ENCODE peak calls at places on chromosomes 3 and 15, in six cellular contexts. L is neuronal stem cell, F is H1, C is IMR-90, G is mesendoderm, Q is mesenchymal stem cell. B is an unnamed sample.

GRCh38 chr15:76823903-76824302 is 81.2 kb downstream of the SCAPER start:
- DNase-seq in L (no peak), F (no peak), C (peak; percentile 53), G (no peak), Q (no peak), B (no peak)

GRCh38 chr15:65804252-65804931 is 12.3 kb upstream of the DENND4A start:
- DNase-seq in L (no peak), F (no peak), C (peak; percentile 63), G (no peak), Q (peak; percentile 88), B (no peak)

GRCh38 chr3:15300318-15301078 is 31.9 kb downstream of the SH3BP5 start:
- DNase-seq in L (no peak), F (no peak), C (peak; percentile 74), G (peak; percentile 51), Q (peak; percentile 71), B (no peak)

GRCh38 chr15:74414081-74414580 is 19.6 kb downstream of the SEMA7A start:
- DNase-seq in L (no peak), F (no peak), C (no peak), G (no peak), Q (no peak), B (no peak)

GRCh38 chr15:100972975-100973350 is 53.8 kb downstream of the LRRK1 start:
- DNase-seq in L (no peak), F (no peak), C (no peak), G (peak; percentile 8), Q (no peak), B (no peak)

GRCh38 chr3:32421991-32422859 is 30.6 kb downstream of the CMTM7 start:
- DNase-seq in L (no peak), F (no peak), C (peak; percentile 73), G (no peak), Q (peak; percentile 36), B (no peak)

GRCh38 chr3:173221010-173221409 is 80.0 kb upstream of the SPATA16 start:
- DNase-seq in L (no peak), F (no peak), C (no peak), G (peak; percentile 58), Q (peak; percentile 1), B (no peak)

GRCh38 chr3:68088216-68088615 is 433.8 kb upstream of the SUCLG2 start:
- DNase-seq in L (no peak), F (no peak), C (no peak), G (no peak), Q (no peak), B (no peak)

GRCh38 chr3:54685213-54685612 is 242.6 kb downstream of the LRTM1 start:
- DNase-seq in L (no peak), F (no peak), C (no peak), G (no peak), Q (no peak), B (no peak)

GRCh38 chr3:100782906-100783305 is 73.6 kb downstream of the TFG start:
- DNase-seq in L (no peak), F (no peak), C (peak; percentile 11), G (no peak), Q (no peak), B (no peak)

GRCh38 chr3:155243512-155243921 is 50.0 kb downstream of the STRIT1 start:
- DNase-seq in L (no peak), F (no peak), C (peak; percentile 87), G (no peak), Q (peak; percentile 56), B (no peak)

GRCh38 chr15:39198044-39198625 is 382.7 kb upstream of the THBS1 start:
- DNase-seq in L (no peak), F (no peak), C (no peak), G (no peak), Q (no peak), B (no peak)

GRCh38 chr3:138668107-138668506 is 59.5 kb downstream of the FAIM start:
- DNase-seq in L (no peak), F (no peak), C (no peak), G (no peak), Q (no peak), B (no peak)

GRCh38 chr3:29694783-29695182 is 413.9 kb downstream of the RBMS3 start:
- DNase-seq in L (no peak), F (no peak), C (peak; percentile 92), G (peak; percentile 88), Q (peak; percentile 91), B (no peak)

GRCh38 chr15:66496951-66497501 is 536 bp downstream of the SNAPC5 start:
- DNase-seq in L (no peak), F (no peak), C (no peak), G (no peak), Q (no peak), B (no peak)

GRCh38 chr3:32325957-32326356 is 65.7 kb upstream of the CMTM7 start:
- DNase-seq in L (no peak), F (no peak), C (no peak), G (no peak), Q (no peak), B (no peak)

GRCh38 chr3:149243540-149243939 is 21.9 kb upstream of the CP start:
- DNase-seq in L (no peak), F (no peak), C (no peak), G (no peak), Q (no peak), B (no peak)

GRCh38 chr3:28050895-28051294 is 190.5 kb upstream of the CMC1 start:
- DNase-seq in L (no peak), F (no peak), C (peak; percentile 5), G (no peak), Q (no peak), B (no peak)

GRCh38 chr3:21893250-21893649 is 142.2 kb upstream of the ZNF385D start:
- DNase-seq in L (no peak), F (no peak), C (peak; percentile 17), G (no peak), Q (no peak), B (no peak)

GRCh38 chr15:32838820-32839219 is 121.0 kb downstream of the GREM1 start:
- DNase-seq in L (no peak), F (no peak), C (peak; percentile 97), G (no peak), Q (peak; percentile 94), B (no peak)

GRCh38 chr3:156535162-156535627 is 19.7 kb downstream of the SSR3 start:
- DNase-seq in L (no peak), F (peak; percentile 46), C (peak; percentile 100), G (peak; percentile 94), Q (peak; percentile 100), B (no peak)

GRCh38 chr3:169940486-169941181 is 26.0 kb upstream of the SEC62 start:
- DNase-seq in L (no peak), F (no peak), C (no peak), G (no peak), Q (no peak), B (no peak)

GRCh38 chr15:52790166-52790708 is at the start of gene ONECUT1:
- DNase-seq in L (peak; percentile 79), F (no peak), C (peak; percentile 2), G (peak; percentile 72), Q (peak; percentile 40), B (peak; percentile 82)

GRCh38 chr3:30263238-30263920 is 343.0 kb upstream of the TGFBR2 start:
- DNase-seq in L (no peak), F (no peak), C (no peak), G (no peak), Q (peak; percentile 26), B (no peak)

GRCh38 chr15:25068696-25069095 is 113.9 kb downstream of the SNRPN start:
- DNase-seq in L (no peak), F (no peak), C (no peak), G (no peak), Q (no peak), B (no peak)

GRCh38 chr3:128072454-128073184 is 20.4 kb downstream of the SEC61A1 start:
- DNase-seq in L (no peak), F (no peak), C (no peak), G (no peak), Q (no peak), B (no peak)

GRCh38 chr3:137770821-137771399 is 6.8 kb downstream of the SOX14 start:
- DNase-seq in L (no peak), F (no peak), C (no peak), G (no peak), Q (no peak), B (peak; percentile 65)

GRCh38 chr15:64092864-64093626 is 593 bp downstream of the CIAO2A start:
- DNase-seq in L (peak; percentile 45), F (no peak), C (peak; percentile 64), G (peak; percentile 78), Q (peak; percentile 80), B (peak; percentile 57)

GRCh38 chr3:4720316-4721075 is 227.3 kb downstream of the ITPR1 start:
- DNase-seq in L (no peak), F (no peak), C (peak; percentile 71), G (peak; percentile 81), Q (peak; percentile 56), B (peak; percentile 52)

GRCh38 chr3:3664916-3665315 is 134.3 kb upstream of the LRRN1 start:
- DNase-seq in L (no peak), F (no peak), C (peak; percentile 8), G (no peak), Q (no peak), B (no peak)

GRCh38 chr3:170233532-170233931 is 11.3 kb downstream of the PRKCI start:
- DNase-seq in L (no peak), F (no peak), C (peak; percentile 94), G (no peak), Q (peak; percentile 85), B (no peak)

GRCh38 chr3:18044191-18044590 is 301.8 kb upstream of the TBC1D5 start:
- DNase-seq in L (no peak), F (no peak), C (no peak), G (no peak), Q (no peak), B (no peak)
- H3K79me1 ChIP-seq in L (no peaks in the 10 kb centered on the region), F (no peaks in the 10 kb centered on the region), C (no peaks in the 10 kb centered on the region), G (no peaks in the 10 kb centered on the region), Q (no peaks in the 10 kb centered on the region), B (no peaks in the 10 kb centered on the region)

DNA sequence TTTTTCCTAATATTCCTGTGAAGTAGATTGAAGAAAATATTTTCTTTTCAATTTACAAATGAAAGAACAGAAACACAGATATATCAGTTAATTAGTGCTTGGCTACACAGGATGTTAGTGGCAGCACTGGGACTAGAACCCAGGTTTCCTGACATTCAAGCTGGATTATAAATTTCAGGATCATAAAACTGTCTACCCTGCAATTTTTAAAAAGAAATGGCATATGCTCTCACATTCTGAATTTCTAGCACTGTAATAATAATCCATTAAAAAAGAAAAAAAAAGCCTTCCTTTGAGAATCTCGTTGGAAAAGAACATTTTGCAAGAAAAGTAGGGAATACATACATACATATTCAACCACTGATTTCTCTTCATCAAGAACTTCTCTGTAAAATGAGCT is 9.3 kb upstream of the DPH6 start:
- DNase-seq in L (no peak), F (no peak), C (no peak), G (no peak), Q (no peak), B (no peak)
- H3K79me1 ChIP-seq in L (no peaks in the 10 kb centered on the region), F (no peaks in the 10 kb centered on the region), C (no peaks in the 10 kb centered on the region), G (no peaks in the 10 kb centered on the region), Q (no peaks in the 10 kb centered on the region), B (no peaks in the 10 kb centered on the region)

DNA sequence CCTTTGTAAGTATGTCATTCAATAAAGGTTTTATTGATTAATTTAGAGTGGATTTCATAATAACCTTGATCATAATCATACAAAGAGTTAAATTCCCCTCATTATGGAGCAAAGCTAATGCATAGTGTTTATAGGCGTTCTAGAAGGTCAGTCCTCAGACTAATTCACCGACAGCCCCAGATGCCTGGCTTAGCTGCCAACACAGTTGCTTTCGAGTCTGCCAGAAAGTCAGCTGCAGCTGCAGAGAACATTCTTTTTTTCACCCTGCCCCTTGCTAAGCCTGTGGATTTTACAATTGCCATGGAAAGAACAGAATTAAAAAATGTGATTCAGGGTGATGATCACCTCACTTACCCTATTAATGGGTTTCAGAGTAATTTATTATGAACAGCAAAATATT is 21.2 kb downstream of the CADM2 start:
- DNase-seq in L (no peak), F (no peak), C (no peak), G (no peak), Q (no peak), B (no peak)
- H3K79me1 ChIP-seq in L (no peaks in the 10 kb centered on the region), F (no peaks in the 10 kb centered on the region), C (no peaks in the 10 kb centered on the region), G (no peaks in the 10 kb centered on the region), Q (no peaks in the 10 kb centered on the region), B (no peaks in the 10 kb centered on the region)

GRCh38 chr3:134326760-134327593 is 47.3 kb downstream of the AMOTL2 start:
- DNase-seq in L (peak; percentile 64), F (no peak), C (peak; percentile 97), G (peak; percentile 100), Q (peak; percentile 94), B (peak; percentile 83)
- H3K79me1 ChIP-seq in L (no peaks in the 10 kb centered on the region), F (no peaks in the 10 kb centered on the region), C (no peaks in the 10 kb centered on the region), G (no peaks in the 10 kb centered on the region), Q (no peaks in the 10 kb centered on the region), B (no peaks in the 10 kb centered on the region)